ENCODE peak calls at places on chromosomes 16 and 17, in seven cellular contexts. H, N, G, R, B, E and V are unnamed samples.
A peak's percentile ranks its signal among the peaks of the same experiment; 100 is the strongest.

GRCh38 chr17:17105976-17106375 is 63.7 kb downstream of the MPRIP start:
- DNase-seq in H (no peak), N (no peak), G (no peak), R (no peak), B (no peak), E (no peak), V (no peak)

GRCh38 chr17:18187816-18188761 is 4.5 kb downstream of the ALKBH5 start:
- DNase-seq in H (no peak), N (peak; percentile 44), G (peak; percentile 69), R (no peak), B (no peak), E (no peak), V (no peak)

GRCh38 chr17:18323007-18323406 is 7.9 kb downstream of the SMCR8 start:
- DNase-seq in H (no peak), N (no peak), G (no peak), R (no peak), B (no peak), E (no peak), V (no peak)

GRCh38 chr16:9802160-9802559 is 380.1 kb downstream of the GRIN2A start:
- DNase-seq in H (no peak), N (no peak), G (no peak), R (no peak), B (no peak), E (no peak), V (no peak)

GRCh38 chr16:84481051-84481735 is 23.3 kb downstream of the MEAK7 start:
- DNase-seq in H (no peak), N (no peak), G (no peak), R (no peak), B (no peak), E (no peak), V (peak; percentile 18)

GRCh38 chr16:66403531-66404145 is 23.5 kb upstream of the BEAN1 start:
- DNase-seq in H (no peak), N (no peak), G (no peak), R (no peak), B (no peak), E (no peak), V (no peak)

GRCh38 chr16:84482951-84483881 is 21.2 kb downstream of the MEAK7 start:
- DNase-seq in H (no peak), N (no peak), G (no peak), R (no peak), B (no peak), E (no peak), V (no peak)

GRCh38 chr17:40916366-40916765 is 21.1 kb downstream of the KRT23 start:
- DNase-seq in H (no peak), N (no peak), G (no peak), R (no peak), B (no peak), E (no peak), V (no peak)

GRCh38 chr16:27748868-27749546 is 199.1 kb downstream of the KATNIP start:
- DNase-seq in H (no peak), N (peak; percentile 87), G (peak; percentile 69), R (peak; percentile 2), B (peak; percentile 84), E (peak; percentile 37), V (no peak)

GRCh38 chr17:62014526-62014925 is 50.6 kb downstream of the MED13 start:
- DNase-seq in H (no peak), N (no peak), G (no peak), R (no peak), B (no peak), E (no peak), V (no peak)

GRCh38 chr16:87855852-87856715 is 13.2 kb downstream of the SLC7A5 start:
- DNase-seq in H (no peak), N (no peak), G (peak; percentile 84), R (peak; percentile 77), B (no peak), E (no peak), V (no peak)

GRCh38 chr17:39753514-39754160 is 15.9 kb downstream of the GRB7 start:
- DNase-seq in H (peak; percentile 60), N (no peak), G (peak; percentile 71), R (no peak), B (no peak), E (peak; percentile 71), V (peak; percentile 47)

GRCh38 chr17:21125862-21126261 is 902 bp upstream of the DHRS7B start:
- DNase-seq in H (peak; percentile 60), N (no peak), G (peak; percentile 87), R (no peak), B (no peak), E (no peak), V (no peak)